ENCODE peak calls at places on chromosomes 2 and 18, in six cellular contexts. X is HCT116, F is HepG2, B is GM12878, L is upper lobe of left lung, G is K562. P is an unnamed sample.

GRCh38 chr2:241234962-241235361 is 46.5 kb downstream of the ANO7 start:
- ATAC-seq in G (no peak), F (no peak), B (no peak), X (no peak), L (no peak), P (no peak)

GRCh38 chr2:96546321-96546720 is 9.8 kb downstream of the ARID5A start:
- ATAC-seq in B (no peak), X (no peak), G (no peak), F (no peak), L (no peak), P (no peak)

GRCh38 chr2:134027980-134028379 is 225.9 kb upstream of the MGAT5 start:
- ATAC-seq in G (no peak), F (peak; percentile 44), B (no peak), L (peak; percentile 42), X (no peak), P (peak; percentile 41)

GRCh38 chr2:20623741-20624155 is 27.1 kb downstream of the HS1BP3 start:
- ATAC-seq in L (no peak), X (no peak), G (no peak), F (no peak), B (no peak), P (no peak)

GRCh38 chr2:28630341-28630740 is 121.3 kb upstream of the PPP1CB start:
- ATAC-seq in B (no peak), L (no peak), F (peak; percentile 23), X (no peak), G (no peak), P (no peak)

GRCh38 chr18:35415511-35416427 is 38.6 kb upstream of the ZNF396 start:
- ATAC-seq in X (no peak), F (no peak), L (no peak), B (peak; percentile 71), G (no peak), P (no peak)

GRCh38 chr2:222960126-222960525 is 91.9 kb upstream of the KCNE4 start:
- ATAC-seq in X (no peak), F (peak; percentile 14), L (peak; percentile 51), G (no peak), B (peak; percentile 69), P (no peak)

GRCh38 chr2:16104345-16105177 is 164.2 kb downstream of the MYCN start:
- ATAC-seq in B (no peak), X (no peak), G (no peak), F (peak; percentile 70), L (no peak), P (no peak)

GRCh38 chr2:160389875-160390274 is 103.7 kb downstream of the RBMS1 start:
- ATAC-seq in L (no peak), F (no peak), B (no peak), X (no peak), G (no peak), P (peak; percentile 54)

GRCh38 chr2:205651719-205652118 is 30.6 kb upstream of the NRP2 start:
- ATAC-seq in F (no peak), L (no peak), B (no peak), G (no peak), X (no peak), P (no peak)

GRCh38 chr2:9318461-9319337 is 104.6 kb downstream of the ITGB1BP1 start:
- ATAC-seq in F (no peak), B (no peak), G (no peak), L (no peak), X (no peak), P (no peak)

GRCh38 chr2:17124575-17125318 is 393.5 kb downstream of the RAD51AP2 start:
- ATAC-seq in X (no peak), F (no peak), L (no peak), G (no peak), B (no peak), P (no peak)

GRCh38 chr18:70047931-70048603 is 100.4 kb upstream of the CD226 start:
- ATAC-seq in B (no peak), X (no peak), F (no peak), L (no peak), G (no peak), P (no peak)

GRCh38 chr2:241132549-241133435 is 16.5 kb downstream of the PASK start:
- ATAC-seq in B (no peak), X (no peak), F (no peak), G (no peak), L (no peak), P (no peak)

GRCh38 chr2:82234283-82234682 is 1929.7 kb upstream of the LRRTM1 start:
- ATAC-seq in B (peak; percentile 58), X (no peak), G (no peak), F (no peak), L (no peak), P (no peak)

GRCh38 chr18:48539406-48540328 is 836 bp downstream of the CTIF start:
- ATAC-seq in G (peak; percentile 19), B (peak; percentile 31), F (peak; percentile 26), X (peak; percentile 19), L (peak; percentile 32), P (peak; percentile 40)
- TF ChIP-seq POLR2A in G (no peak), B (no peak), F (no peak), X (no peak), L (no peak), P (no peak)

GRCh38 chr18:46163941-46164499 is 59.8 kb downstream of the HAUS1 start:
- ATAC-seq in F (no peak), L (no peak), G (peak; percentile 36), X (no peak), B (no peak), P (no peak)

GRCh38 chr18:46164920-46165319 is 60.7 kb downstream of the HAUS1 start:
- ATAC-seq in G (no peak), L (no peak), X (no peak), B (no peak), F (no peak), P (no peak)

GRCh38 chr18:46158498-46158897 is 54.3 kb downstream of the HAUS1 start:
- ATAC-seq in B (no peak), X (no peak), L (no peak), G (no peak), F (no peak), P (no peak)

GRCh38 chr18:46160050-46160798 is 56.0 kb downstream of the HAUS1 start:
- ATAC-seq in L (peak; percentile 81), X (no peak), B (no peak), G (no peak), F (peak; percentile 61), P (no peak)

GRCh38 chr18:46161721-46162421 is 57.7 kb downstream of the HAUS1 start:
- ATAC-seq in G (peak; percentile 10), F (no peak), X (no peak), B (no peak), L (no peak), P (no peak)
- TF ChIP-seq POLR2AphosphoS5 in G (no peak), F (no peak), X (no peak), B (no peak), L (no peak), P (no peak)

DNA sequence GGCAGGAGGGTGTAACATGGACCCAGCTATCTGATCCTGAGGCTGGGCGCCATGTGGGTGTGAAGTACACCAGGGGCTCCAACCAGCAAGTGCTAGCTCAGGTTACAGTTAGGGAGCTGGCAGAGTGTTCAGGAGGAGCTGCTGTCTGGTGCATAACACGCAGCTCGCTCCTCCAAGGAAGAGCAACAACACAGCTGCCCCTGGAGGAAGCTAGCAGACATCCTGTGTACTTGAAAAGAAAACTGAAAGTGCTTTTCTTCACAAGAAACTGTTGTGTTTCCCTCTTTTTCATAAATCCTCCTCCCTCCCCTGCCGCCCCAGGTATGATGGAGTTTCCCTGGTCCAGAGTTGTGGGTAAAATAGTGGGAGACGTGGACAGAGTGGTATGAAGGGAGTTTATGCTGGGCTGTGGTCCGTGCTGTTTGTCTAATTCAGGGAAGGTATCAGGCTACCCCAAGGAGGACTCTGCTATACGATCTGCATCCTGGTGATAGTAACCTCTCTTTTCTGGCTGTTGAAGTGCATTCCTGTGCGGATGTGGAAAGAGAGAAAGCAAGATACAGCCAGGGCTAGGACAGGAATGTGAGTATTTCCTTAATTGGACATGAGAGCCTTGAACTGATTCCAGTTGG is 6.1 kb upstream of the LBH start:
- ATAC-seq in F (peak; percentile 64), G (peak; percentile 67), B (peak; percentile 72), X (no peak), L (peak; percentile 52), P (peak; percentile 83)
- TF ChIP-seq CTCF in F (no peak), G (no peak), B (peak; percentile 7), X (no peak), L (no peak), P (peak; percentile 18)

GRCh38 chr2:130342533-130343275 is at the start of gene IMP4:
- ATAC-seq in G (peak; percentile 88), X (peak; percentile 89), B (peak; percentile 92), L (peak; percentile 99), F (peak; percentile 93), P (peak; percentile 97)
- TF ChIP-seq POLR2A in G (peak; percentile 79), X (peak; percentile 69), B (peak; percentile 85), L (no peak), F (peak; percentile 72), P (peak; percentile 32)

GRCh38 chr2:163343316-163343715 is 392.5 kb downstream of the FIGN start:
- ATAC-seq in G (no peak), X (no peak), B (no peak), L (no peak), F (peak; percentile 69), P (no peak)

GRCh38 chr2:163351966-163352365 is 383.8 kb downstream of the FIGN start:
- ATAC-seq in L (no peak), F (no peak), B (no peak), G (no peak), X (no peak), P (no peak)

GRCh38 chr2:163345795-163346573 is 389.8 kb downstream of the FIGN start:
- ATAC-seq in G (no peak), L (no peak), F (peak; percentile 66), X (peak; percentile 37), B (peak; percentile 77), P (no peak)

GRCh38 chr2:163348843-163349395 is 386.9 kb downstream of the FIGN start:
- ATAC-seq in L (peak; percentile 61), B (no peak), G (no peak), F (peak; percentile 76), X (peak; percentile 64), P (no peak)

DNA sequence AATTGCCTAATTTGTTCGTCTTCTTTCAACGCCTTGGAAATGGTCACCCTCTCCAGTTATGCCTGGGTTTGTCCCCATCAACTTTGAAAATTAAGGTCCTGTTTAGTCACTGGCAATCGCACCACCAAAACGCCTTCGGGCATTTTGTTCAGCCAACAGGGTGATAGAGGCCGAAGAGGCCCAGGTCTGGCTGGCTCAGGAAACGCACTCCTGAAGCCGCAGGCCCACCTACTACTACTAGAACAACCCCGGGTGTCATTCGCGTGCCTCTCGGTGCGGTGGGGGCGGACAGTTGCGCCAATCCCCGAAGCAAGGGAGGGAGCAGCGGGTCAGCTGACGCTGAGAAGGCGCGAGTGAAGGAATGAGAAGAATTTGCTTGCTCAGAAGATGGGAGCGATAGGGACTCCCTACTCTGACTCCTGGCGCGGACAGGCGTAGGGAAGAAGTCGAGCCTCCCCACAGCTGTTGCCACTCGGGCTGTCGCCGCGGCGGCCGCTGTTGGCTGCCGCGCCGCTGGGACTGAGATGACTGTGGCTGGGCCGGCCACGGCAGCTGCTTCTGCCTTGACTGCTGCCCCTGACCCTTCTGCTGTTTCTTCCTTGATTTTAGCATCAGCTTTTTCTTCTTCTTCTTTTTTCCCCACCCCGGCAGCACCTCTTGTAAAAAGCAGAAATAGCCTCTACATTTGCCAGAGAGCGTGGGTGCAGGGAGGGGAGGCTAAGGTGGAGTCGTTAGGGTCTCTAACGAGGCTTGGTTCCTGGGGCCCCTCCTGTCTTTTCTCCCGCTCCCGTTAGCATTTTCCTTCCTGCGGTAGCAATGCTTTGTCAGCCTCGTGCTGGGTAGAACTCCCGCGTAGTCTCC is 387.6 kb downstream of the FIGN start:
- ATAC-seq in F (no peak), B (peak; percentile 77), X (peak; percentile 86), G (no peak), L (peak; percentile 90), P (peak; percentile 92)
- TF ChIP-seq POLR2AphosphoS5 in F (no peak), B (no peak), X (no peak), G (no peak), L (no peak), P (peak; percentile 69)